ENCODE peak calls at places on chromosomes 12 and 14, in five cellular contexts. One of them, this sample, is unnamed.

GRCh38 chr12:92055877-92056276 is 89.8 kb downstream of the BTG1 start:
- DNase-seq in transverse colon: peak
- DNase-seq in suprapubic skin: no peak
- DNase-seq in endothelial cell of umbilical vein: no peak
- DNase-seq in GM12891: no peak
- DNase-seq in this sample: no peak

GRCh38 chr14:93006484-93007128 is 83.7 kb downstream of the CHGA start:
- DNase-seq in transverse colon: no peak
- DNase-seq in endothelial cell of umbilical vein: no peak
- DNase-seq in suprapubic skin: no peak
- DNase-seq in GM12891: no peak
- DNase-seq in this sample: no peak

GRCh38 chr14:32405856-32406255 is 76.8 kb downstream of the AKAP6 start:
- DNase-seq in endothelial cell of umbilical vein: no peak
- DNase-seq in GM12891: no peak
- DNase-seq in transverse colon: no peak
- DNase-seq in suprapubic skin: no peak
- DNase-seq in this sample: no peak

GRCh38 chr14:55458800-55459577 is 18.6 kb upstream of the TBPL2 start:
- DNase-seq in transverse colon: no peak
- DNase-seq in suprapubic skin: no peak
- DNase-seq in endothelial cell of umbilical vein: peak
- DNase-seq in GM12891: peak
- DNase-seq in this sample: no peak

GRCh38 chr12:39581592-39581991 is 38.0 kb downstream of the ABCD2 start:
- DNase-seq in GM12891: no peak
- DNase-seq in endothelial cell of umbilical vein: peak
- DNase-seq in transverse colon: no peak
- DNase-seq in suprapubic skin: no peak
- DNase-seq in this sample: peak

GRCh38 chr14:48890333-48890732 is 695.8 kb downstream of the RPS29 start:
- DNase-seq in endothelial cell of umbilical vein: no peak
- DNase-seq in suprapubic skin: no peak
- DNase-seq in transverse colon: no peak
- DNase-seq in GM12891: no peak
- DNase-seq in this sample: no peak

GRCh38 chr12:18320036-18320617 is 58.8 kb downstream of the PIK3C2G start:
- DNase-seq in transverse colon: no peak
- DNase-seq in GM12891: no peak
- DNase-seq in suprapubic skin: no peak
- DNase-seq in endothelial cell of umbilical vein: peak
- DNase-seq in this sample: peak

GRCh38 chr14:103273145-103273846 is 60.7 kb upstream of the EIF5 start:
- DNase-seq in GM12891: no peak
- DNase-seq in transverse colon: peak
- DNase-seq in endothelial cell of umbilical vein: no peak
- DNase-seq in suprapubic skin: no peak
- DNase-seq in this sample: no peak

GRCh38 chr12:6089041-6089823 is 35.2 kb downstream of the VWF start:
- DNase-seq in GM12891: no peak
- DNase-seq in suprapubic skin: peak
- DNase-seq in endothelial cell of umbilical vein: no peak
- DNase-seq in transverse colon: peak
- DNase-seq in this sample: peak

GRCh38 chr12:103877934-103878510 is 37.0 kb upstream of the NT5DC3 start:
- DNase-seq in transverse colon: peak
- DNase-seq in GM12891: peak
- DNase-seq in suprapubic skin: no peak
- DNase-seq in endothelial cell of umbilical vein: peak
- DNase-seq in this sample: peak

GRCh38 chr14:34501004-34501580 is 38.4 kb downstream of the EAPP start:
- DNase-seq in transverse colon: no peak
- DNase-seq in endothelial cell of umbilical vein: no peak
- DNase-seq in GM12891: no peak
- DNase-seq in suprapubic skin: no peak
- DNase-seq in this sample: no peak

GRCh38 chr14:36857136-36857535 is 195.5 kb downstream of the PAX9 start:
- DNase-seq in transverse colon: no peak
- DNase-seq in GM12891: no peak
- DNase-seq in suprapubic skin: no peak
- DNase-seq in endothelial cell of umbilical vein: no peak
- DNase-seq in this sample: no peak

GRCh38 chr12:91582799-91583198 is 400.2 kb upstream of the DCN start:
- DNase-seq in suprapubic skin: no peak
- DNase-seq in endothelial cell of umbilical vein: no peak
- DNase-seq in GM12891: no peak
- DNase-seq in transverse colon: no peak
- DNase-seq in this sample: no peak

GRCh38 chr12:12716151-12716844 is 870 bp upstream of the CDKN1B start:
- DNase-seq in transverse colon: no peak
- DNase-seq in endothelial cell of umbilical vein: peak
- DNase-seq in GM12891: no peak
- DNase-seq in suprapubic skin: no peak
- DNase-seq in this sample: no peak

GRCh38 chr12:68667896-68668295 is 18.9 kb upstream of the NUP107 start:
- DNase-seq in suprapubic skin: no peak
- DNase-seq in endothelial cell of umbilical vein: peak
- DNase-seq in GM12891: no peak
- DNase-seq in transverse colon: no peak
- DNase-seq in this sample: no peak

GRCh38 chr12:26697217-26697616 is 135.8 kb downstream of the ITPR2 start:
- DNase-seq in suprapubic skin: no peak
- DNase-seq in endothelial cell of umbilical vein: peak
- DNase-seq in GM12891: no peak
- DNase-seq in transverse colon: no peak
- DNase-seq in this sample: no peak

GRCh38 chr14:103727313-103728000 is 11.8 kb downstream of the ZFYVE21 start:
- DNase-seq in GM12891: no peak
- DNase-seq in suprapubic skin: no peak
- DNase-seq in endothelial cell of umbilical vein: no peak
- DNase-seq in transverse colon: peak
- DNase-seq in this sample: no peak

GRCh38 chr14:78902010-78902623 is 731.9 kb downstream of the NRXN3 start:
- DNase-seq in transverse colon: peak
- DNase-seq in GM12891: no peak
- DNase-seq in endothelial cell of umbilical vein: peak
- DNase-seq in suprapubic skin: no peak
- DNase-seq in this sample: no peak

GRCh38 chr14:50533806-50534205 is 1.4 kb upstream of the MAP4K5 start:
- DNase-seq in suprapubic skin: no peak
- DNase-seq in GM12891: no peak
- DNase-seq in endothelial cell of umbilical vein: no peak
- DNase-seq in transverse colon: no peak
- DNase-seq in this sample: no peak

GRCh38 chr12:108046135-108046534 is 83.0 kb upstream of the WSCD2 start:
- DNase-seq in endothelial cell of umbilical vein: no peak
- DNase-seq in GM12891: no peak
- DNase-seq in transverse colon: no peak
- DNase-seq in suprapubic skin: no peak
- DNase-seq in this sample: no peak

GRCh38 chr12:111221296-111222026 is 147.4 kb downstream of the PHETA1 start:
- DNase-seq in endothelial cell of umbilical vein: no peak
- DNase-seq in GM12891: no peak
- DNase-seq in transverse colon: no peak
- DNase-seq in suprapubic skin: no peak
- DNase-seq in this sample: no peak

GRCh38 chr12:6074979-6075585 is 49.4 kb downstream of the VWF start:
- DNase-seq in transverse colon: peak
- DNase-seq in endothelial cell of umbilical vein: peak
- DNase-seq in suprapubic skin: no peak
- DNase-seq in GM12891: peak
- DNase-seq in this sample: no peak

GRCh38 chr14:55850803-55851202 is 267.4 kb upstream of the PELI2 start:
- DNase-seq in GM12891: no peak
- DNase-seq in transverse colon: no peak
- DNase-seq in suprapubic skin: no peak
- DNase-seq in endothelial cell of umbilical vein: peak
- DNase-seq in this sample: no peak

GRCh38 chr12:108826115-108826806 is 31.1 kb downstream of the SSH1 start:
- DNase-seq in GM12891: no peak
- DNase-seq in transverse colon: peak
- DNase-seq in endothelial cell of umbilical vein: peak
- DNase-seq in suprapubic skin: no peak
- DNase-seq in this sample: no peak

GRCh38 chr12:29223431-29223830 is 74.4 kb downstream of the FAR2 start:
- DNase-seq in suprapubic skin: no peak
- DNase-seq in GM12891: no peak
- DNase-seq in endothelial cell of umbilical vein: no peak
- DNase-seq in transverse colon: no peak
- DNase-seq in this sample: no peak

GRCh38 chr12:25653487-25654175 is 100.5 kb upstream of the LMNTD1 start:
- DNase-seq in suprapubic skin: no peak
- DNase-seq in GM12891: no peak
- DNase-seq in transverse colon: no peak
- DNase-seq in endothelial cell of umbilical vein: peak
- DNase-seq in this sample: no peak

GRCh38 chr14:105269405-105269804 is 21.1 kb downstream of the BTBD6 start:
- DNase-seq in transverse colon: no peak
- DNase-seq in GM12891: no peak
- DNase-seq in suprapubic skin: no peak
- DNase-seq in endothelial cell of umbilical vein: no peak
- DNase-seq in this sample: no peak

GRCh38 chr12:6032726-6033125 is 87.7 kb upstream of the ANO2 start:
- DNase-seq in endothelial cell of umbilical vein: no peak
- DNase-seq in GM12891: no peak
- DNase-seq in transverse colon: no peak
- DNase-seq in suprapubic skin: no peak
- DNase-seq in this sample: no peak

GRCh38 chr12:107254258-107254856 is 161.0 kb upstream of the CRY1 start:
- DNase-seq in transverse colon: no peak
- DNase-seq in endothelial cell of umbilical vein: no peak
- DNase-seq in suprapubic skin: no peak
- DNase-seq in GM12891: no peak
- DNase-seq in this sample: no peak

GRCh38 chr12:4267904-4268548 is 5.5 kb upstream of the CCND2 start:
- DNase-seq in endothelial cell of umbilical vein: peak
- DNase-seq in transverse colon: no peak
- DNase-seq in GM12891: no peak
- DNase-seq in suprapubic skin: no peak
- DNase-seq in this sample: no peak

GRCh38 chr12:79935624-79936040 is 735 bp upstream of the PPP1R12A start:
- DNase-seq in endothelial cell of umbilical vein: no peak
- DNase-seq in GM12891: no peak
- DNase-seq in suprapubic skin: no peak
- DNase-seq in transverse colon: peak
- DNase-seq in this sample: no peak

GRCh38 chr14:30710870-30711269 is 88.8 kb downstream of the SCFD1 start:
- DNase-seq in endothelial cell of umbilical vein: no peak
- DNase-seq in transverse colon: no peak
- DNase-seq in GM12891: no peak
- DNase-seq in suprapubic skin: no peak
- DNase-seq in this sample: no peak

GRCh38 chr12:115956236-115956635 is 321.3 kb downstream of the MED13L start:
- DNase-seq in suprapubic skin: no peak
- DNase-seq in endothelial cell of umbilical vein: no peak
- DNase-seq in GM12891: no peak
- DNase-seq in transverse colon: no peak
- DNase-seq in this sample: no peak
- TF ChIP-seq POLR2AphosphoS5 in suprapubic skin: no peak
- TF ChIP-seq POLR2AphosphoS5 in endothelial cell of umbilical vein: no peak
- TF ChIP-seq POLR2AphosphoS5 in GM12891: no peak
- TF ChIP-seq POLR2AphosphoS5 in transverse colon: no peak
- TF ChIP-seq POLR2AphosphoS5 in this sample: no peak

DNA sequence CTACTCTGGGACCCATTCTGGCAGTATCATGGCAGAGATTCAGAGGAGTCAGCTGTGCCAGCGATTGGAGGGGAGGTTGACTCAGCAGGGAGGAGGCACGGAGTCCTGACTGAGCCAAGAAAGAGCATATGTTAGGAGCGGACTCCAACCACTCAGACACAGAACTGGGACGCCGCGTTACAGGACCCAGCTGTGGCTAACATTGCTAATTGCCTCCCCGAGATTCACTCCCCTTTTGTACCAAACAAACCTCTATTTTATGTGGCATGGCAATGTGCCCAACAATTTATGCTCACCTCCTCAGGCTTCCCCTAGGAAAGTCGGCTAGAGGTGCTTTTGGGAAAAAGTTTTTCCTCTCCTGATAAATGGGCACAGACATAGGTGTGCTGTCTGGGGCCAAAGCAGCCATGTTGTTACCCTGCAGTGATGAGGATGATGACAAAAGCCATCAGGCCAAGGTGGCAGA is 15.2 kb upstream of the CLIP1 start:
- DNase-seq in suprapubic skin: peak
- DNase-seq in GM12891: no peak
- DNase-seq in endothelial cell of umbilical vein: no peak
- DNase-seq in transverse colon: peak
- DNase-seq in this sample: no peak
- TF ChIP-seq POLR2AphosphoS5 in suprapubic skin: no peak
- TF ChIP-seq POLR2AphosphoS5 in GM12891: no peak
- TF ChIP-seq POLR2AphosphoS5 in endothelial cell of umbilical vein: no peak
- TF ChIP-seq POLR2AphosphoS5 in transverse colon: peak
- TF ChIP-seq POLR2AphosphoS5 in this sample: no peak

GRCh38 chr14:69017706-69018105 is 38.6 kb upstream of the ACTN1 start:
- DNase-seq in suprapubic skin: no peak
- DNase-seq in GM12891: no peak
- DNase-seq in transverse colon: no peak
- DNase-seq in endothelial cell of umbilical vein: no peak
- DNase-seq in this sample: no peak

GRCh38 chr14:69014829-69015259 is 35.7 kb upstream of the ACTN1 start:
- DNase-seq in suprapubic skin: no peak
- DNase-seq in endothelial cell of umbilical vein: peak
- DNase-seq in GM12891: no peak
- DNase-seq in transverse colon: no peak
- DNase-seq in this sample: no peak

GRCh38 chr14:69012251-69012953 is 33.3 kb upstream of the ACTN1 start:
- DNase-seq in endothelial cell of umbilical vein: no peak
- DNase-seq in GM12891: no peak
- DNase-seq in transverse colon: no peak
- DNase-seq in suprapubic skin: no peak
- DNase-seq in this sample: no peak

GRCh38 chr14:69010632-69011031 is 31.5 kb upstream of the ACTN1 start:
- DNase-seq in endothelial cell of umbilical vein: no peak
- DNase-seq in suprapubic skin: no peak
- DNase-seq in transverse colon: peak
- DNase-seq in GM12891: no peak
- DNase-seq in this sample: no peak

GRCh38 chr14:69013943-69014782 is 35.1 kb upstream of the ACTN1 start:
- DNase-seq in suprapubic skin: no peak
- DNase-seq in GM12891: no peak
- DNase-seq in endothelial cell of umbilical vein: peak
- DNase-seq in transverse colon: peak
- DNase-seq in this sample: no peak
- TF ChIP-seq POLR2AphosphoS5 in suprapubic skin: no peak
- TF ChIP-seq POLR2AphosphoS5 in GM12891: no peak
- TF ChIP-seq POLR2AphosphoS5 in endothelial cell of umbilical vein: no peak
- TF ChIP-seq POLR2AphosphoS5 in transverse colon: peak
- TF ChIP-seq POLR2AphosphoS5 in this sample: no peak

GRCh38 chr12:132506730-132507538 is 17.0 kb downstream of the FBRSL1 start:
- DNase-seq in endothelial cell of umbilical vein: peak
- DNase-seq in transverse colon: peak
- DNase-seq in suprapubic skin: peak
- DNase-seq in GM12891: peak
- DNase-seq in this sample: no peak
- TF ChIP-seq POLR2AphosphoS5 in endothelial cell of umbilical vein: peak
- TF ChIP-seq POLR2AphosphoS5 in transverse colon: no peak
- TF ChIP-seq POLR2AphosphoS5 in suprapubic skin: no peak
- TF ChIP-seq POLR2AphosphoS5 in GM12891: no peak
- TF ChIP-seq POLR2AphosphoS5 in this sample: no peak

This sample was measured in HCT116.